ENCODE peak calls at places on chromosomes 4 and X, in eight cellular contexts. E, T, Q, R, A, M, W and J are unnamed samples.

GRCh38 chr4:71004281-71004851 is 10.9 kb downstream of the DCK start:
- DNase-seq in E (no peak), T (peak; percentile 71), Q (no peak), R (no peak), A (peak; percentile 32), M (no peak), W (peak; percentile 40), J (no peak)

GRCh38 chr4:8910100-8910821 is 38.6 kb upstream of the HMX1 start:
- DNase-seq in E (no peak), T (peak; percentile 32), Q (peak; percentile 66), R (no peak), A (no peak), M (no peak), W (peak; percentile 7), J (no peak)

GRCh38 chrX:30278365-30278764 is 30.8 kb downstream of the NR0B1 start:
- DNase-seq in E (no peak), T (no peak), Q (no peak), R (no peak), A (no peak), M (peak; percentile 6), W (no peak), J (no peak)

GRCh38 chr4:40998680-40999358 is 215.5 kb downstream of the APBB2 start:
- DNase-seq in E (no peak), T (no peak), Q (no peak), R (peak; percentile 51), A (no peak), M (peak; percentile 38), W (no peak), J (no peak)

GRCh38 chr4:98491862-98492554 is 166.4 kb downstream of the TSPAN5 start:
- DNase-seq in E (no peak), T (no peak), Q (no peak), R (peak; percentile 42), A (no peak), M (peak; percentile 93), W (no peak), J (no peak)

GRCh38 chrX:45352588-45352987 is 151.9 kb upstream of the DIPK2B start:
- DNase-seq in E (no peak), T (no peak), Q (no peak), R (no peak), A (no peak), M (no peak), W (no peak), J (no peak)

GRCh38 chr4:54930226-54930625 is 195.2 kb downstream of the KDR start:
- DNase-seq in E (no peak), T (no peak), Q (no peak), R (no peak), A (no peak), M (peak; percentile 91), W (no peak), J (no peak)

GRCh38 chrX:154735695-154736393 is 15.0 kb downstream of the GAB3 start:
- DNase-seq in E (no peak), T (no peak), Q (no peak), R (peak; percentile 38), A (no peak), M (peak; percentile 90), W (no peak), J (no peak)

GRCh38 chrX:102155806-102156179 is at the start of gene BEX5:
- DNase-seq in E (peak; percentile 32), T (peak; percentile 88), Q (no peak), R (peak; percentile 48), A (peak; percentile 73), M (peak; percentile 38), W (no peak), J (peak; percentile 38)